ENCODE peak calls at places on chromosomes 16 and 17, in eight cellular contexts. R is prostate gland, J is fibroblast of lung, Z is heart left ventricle, A is sigmoid colon, H is brain microvascular endothelial cell, C is cardiac muscle cell, U is left lung. D is an unnamed sample. For H3K36me3, the result is how much of the 10 kb centered on the place peaks cover.

GRCh38 chr17:60330731-60331130 is 61.2 kb downstream of the USP32 start:
- DNase-seq in R (no peak), J (peak), Z (no peak), A (no peak), H (no peak), C (peak), U (no peak), D (no peak)

GRCh38 chr16:29915590-29916247 is 10.3 kb downstream of the KCTD13 start:
- DNase-seq in R (no peak), J (peak), Z (no peak), A (no peak), H (peak), C (peak), U (no peak), D (no peak)

GRCh38 chr16:89556750-89557149 is 3.7 kb upstream of the RPL13 start:
- DNase-seq in R (no peak), J (peak), Z (no peak), A (no peak), H (no peak), C (no peak), U (no peak), D (no peak)

GRCh38 chr16:17147942-17148341 is 322.8 kb downstream of the XYLT1 start:
- DNase-seq in R (no peak), J (no peak), Z (no peak), A (no peak), H (no peak), C (no peak), U (no peak), D (no peak)

GRCh38 chr17:67359960-67360817 is 6.2 kb downstream of the PSMD12 start:
- DNase-seq in R (no peak), J (peak), Z (no peak), A (no peak), H (no peak), C (peak), U (no peak), D (no peak)

GRCh38 chr17:15247891-15248529 is 17.1 kb downstream of the PMP22 start:
- DNase-seq in R (no peak), J (peak), Z (no peak), A (no peak), H (no peak), C (no peak), U (no peak), D (no peak)

GRCh38 chr17:79618383-79619067 is 7.7 kb upstream of the RBFOX3 start:
- DNase-seq in R (no peak), J (no peak), Z (peak), A (peak), H (no peak), C (no peak), U (peak), D (peak)

GRCh38 chr17:39283896-39284295 is 58.2 kb upstream of the STAC2 start:
- DNase-seq in R (no peak), J (no peak), Z (no peak), A (no peak), H (no peak), C (peak), U (no peak), D (no peak)

GRCh38 chr16:75764154-75764768 is 38.0 kb upstream of the CPHXL start:
- DNase-seq in R (peak), J (peak), Z (peak), A (peak), H (peak), C (peak), U (no peak), D (peak)

GRCh38 chr16:86598607-86599318 is 20.4 kb downstream of the FOXL1 start:
- DNase-seq in R (no peak), J (peak), Z (no peak), A (no peak), H (no peak), C (no peak), U (no peak), D (no peak)

GRCh38 chr17:75096082-75096625 is 8.4 kb downstream of the SLC16A5 start:
- DNase-seq in R (peak), J (peak), Z (peak), A (no peak), H (peak), C (peak), U (peak), D (peak)

GRCh38 chr17:48054238-48055185 is 6.4 kb downstream of the NFE2L1 start:
- DNase-seq in R (peak), J (peak), Z (peak), A (peak), H (no peak), C (peak), U (peak), D (no peak)

GRCh38 chr16:84836234-84836647 is 16.5 kb downstream of the CRISPLD2 start:
- DNase-seq in R (peak), J (peak), Z (peak), A (peak), H (peak), C (peak), U (peak), D (no peak)

GRCh38 chr16:64339052-64339770 is 782.7 kb downstream of the CDH11 start:
- DNase-seq in R (no peak), J (peak), Z (no peak), A (no peak), H (peak), C (peak), U (no peak), D (no peak)

GRCh38 chr17:40937384-40937819 is at the start of gene KRT23:
- DNase-seq in R (peak), J (peak), Z (no peak), A (no peak), H (no peak), C (no peak), U (no peak), D (no peak)

GRCh38 chr17:6090253-6090652 is 20.1 kb downstream of the WSCD1 start:
- DNase-seq in R (no peak), J (no peak), Z (no peak), A (peak), H (no peak), C (no peak), U (no peak), D (no peak)

GRCh38 chr17:77507116-77507885 is 366.5 kb downstream of the SEC14L1 start:
- DNase-seq in R (no peak), J (no peak), Z (peak), A (peak), H (no peak), C (no peak), U (peak), D (no peak)

GRCh38 chr16:67394271-67395104 is 1.2 kb upstream of the TPPP3 start:
- DNase-seq in R (no peak), J (no peak), Z (peak), A (peak), H (no peak), C (no peak), U (peak), D (peak)

GRCh38 chr17:69407759-69408158 is 6.7 kb upstream of the MAP2K6 start:
- DNase-seq in R (no peak), J (no peak), Z (no peak), A (no peak), H (no peak), C (no peak), U (no peak), D (no peak)

GRCh38 chr17:65519471-65519870 is 42.0 kb downstream of the AXIN2 start:
- DNase-seq in R (no peak), J (peak), Z (no peak), A (no peak), H (no peak), C (no peak), U (no peak), D (no peak)

GRCh38 chr17:79646721-79647455 is 36.0 kb upstream of the RBFOX3 start:
- DNase-seq in R (peak), J (no peak), Z (no peak), A (peak), H (no peak), C (no peak), U (no peak), D (no peak)

DNA sequence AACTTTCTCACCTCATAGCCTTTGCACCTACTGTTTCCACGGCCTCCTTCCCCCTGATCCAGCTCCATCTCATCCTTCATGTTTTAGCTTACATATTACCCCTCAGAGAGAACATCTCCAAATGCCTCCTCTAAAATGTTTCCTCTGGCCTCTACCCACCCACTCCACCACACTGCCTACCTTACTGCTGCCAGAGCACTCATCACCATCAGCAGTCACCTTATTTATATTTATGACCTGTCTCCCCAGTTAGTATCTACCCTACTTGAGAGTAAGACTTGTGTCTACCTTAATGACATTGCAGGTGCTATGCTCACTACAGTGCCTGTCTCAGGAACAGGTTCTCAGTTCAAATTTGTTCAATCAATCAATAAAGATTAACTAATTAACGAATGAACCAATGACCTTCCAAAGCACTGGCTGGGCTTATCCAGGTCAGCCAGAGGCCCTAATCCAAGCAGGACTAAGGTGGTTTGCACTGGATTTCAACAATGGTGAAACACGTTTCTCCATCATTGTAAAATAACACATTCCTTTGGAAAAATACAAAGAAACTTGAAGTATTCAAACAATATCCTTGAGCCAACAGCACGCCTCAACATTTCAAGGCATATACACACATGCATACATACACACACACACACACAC is 41.1 kb downstream of the AMFR start:
- DNase-seq in R (no peak), J (no peak), Z (no peak), A (no peak), H (no peak), C (no peak), U (no peak), D (no peak)
- H3K36me3 ChIP-seq in R (under half), J (under half), Z (half or more), A (half or more), H (under half), C (under half), U (under half), D (half or more)

GRCh38 chr17:54891176-54891821 is 9.4 kb upstream of the TOM1L1 start:
- DNase-seq in R (peak), J (peak), Z (no peak), A (no peak), H (peak), C (peak), U (no peak), D (no peak)
- TF ChIP-seq CTCF in R (no peak), J (peak), Z (peak), A (no peak), H (peak), C (peak), U (no peak), D (no peak)

GRCh38 chr17:17153709-17154108 is 52.4 kb downstream of the PLD6 start:
- DNase-seq in R (no peak), J (no peak), Z (no peak), A (no peak), H (no peak), C (no peak), U (peak), D (no peak)
- H3K36me3 ChIP-seq in R (under half), J (under half), Z (half or more), A (half or more), H (half or more), C (half or more), U (under half), D (under half)

DNA sequence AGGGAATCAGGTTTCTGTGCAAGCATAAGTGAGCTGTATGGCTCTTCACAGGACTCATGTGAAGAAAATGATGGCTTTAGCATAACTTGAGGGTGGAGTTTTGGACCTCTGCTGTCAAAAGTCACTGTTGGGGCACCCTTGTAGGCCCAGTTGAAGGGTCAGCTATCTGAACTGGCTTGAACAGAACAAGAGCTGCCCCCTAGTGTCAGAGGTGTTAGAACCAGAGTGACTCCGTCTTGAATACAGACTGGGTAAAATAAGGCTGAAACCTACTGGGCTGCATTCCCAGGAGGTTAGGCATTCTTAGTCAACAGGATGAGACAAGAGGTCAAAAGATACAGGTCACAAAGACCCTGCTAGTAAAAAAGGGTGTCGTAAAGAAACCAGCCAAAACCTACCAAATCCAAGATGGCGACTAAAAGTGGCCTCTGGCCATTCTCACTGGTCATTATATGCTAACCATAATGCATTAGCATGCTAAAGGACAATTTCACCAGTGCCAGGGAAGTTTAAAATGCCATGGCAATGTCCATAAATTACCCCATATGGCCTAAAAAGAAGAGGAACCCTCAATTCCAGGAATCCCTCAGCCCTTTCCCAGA is 484.0 kb upstream of the ERCC4 start:
- DNase-seq in R (no peak), J (no peak), Z (no peak), A (no peak), H (no peak), C (no peak), U (no peak), D (no peak)
- TF ChIP-seq CTCF in R (no peak), J (no peak), Z (no peak), A (no peak), H (no peak), C (no peak), U (no peak), D (no peak)

GRCh38 chr17:1588781-1589585 is 26.4 kb upstream of the PITPNA start:
- DNase-seq in R (no peak), J (no peak), Z (no peak), A (no peak), H (no peak), C (peak), U (peak), D (no peak)
- H3K36me3 ChIP-seq in R (under half), J (under half), Z (under half), A (under half), H (under half), C (under half), U (under half), D (under half)

GRCh38 chr16:71781741-71782140 is 26.9 kb downstream of the AP1G1 start:
- DNase-seq in R (no peak), J (peak), Z (no peak), A (no peak), H (peak), C (no peak), U (no peak), D (no peak)
- TF ChIP-seq CTCF in R (no peak), J (no peak), Z (no peak), A (no peak), H (no peak), C (no peak), U (no peak), D (no peak)

GRCh38 chr16:11717811-11718210 is 24.8 kb downstream of the TXNDC11 start:
- DNase-seq in R (no peak), J (no peak), Z (no peak), A (no peak), H (no peak), C (no peak), U (no peak), D (no peak)

GRCh38 chr16:11716330-11716729 is 26.3 kb downstream of the TXNDC11 start:
- DNase-seq in R (no peak), J (no peak), Z (no peak), A (no peak), H (no peak), C (no peak), U (no peak), D (no peak)

GRCh38 chr16:11711662-11712061 is 31.0 kb downstream of the TXNDC11 start:
- DNase-seq in R (no peak), J (no peak), Z (no peak), A (no peak), H (no peak), C (no peak), U (no peak), D (no peak)

GRCh38 chr16:11712122-11712521 is 30.5 kb downstream of the TXNDC11 start:
- DNase-seq in R (no peak), J (no peak), Z (no peak), A (no peak), H (no peak), C (no peak), U (no peak), D (no peak)

GRCh38 chr16:11715246-11715947 is 27.3 kb downstream of the TXNDC11 start:
- DNase-seq in R (no peak), J (no peak), Z (no peak), A (no peak), H (no peak), C (no peak), U (no peak), D (no peak)
- H3K36me3 ChIP-seq in R (under half), J (under half), Z (half or more), A (under half), H (under half), C (under half), U (under half), D (under half)

DNA sequence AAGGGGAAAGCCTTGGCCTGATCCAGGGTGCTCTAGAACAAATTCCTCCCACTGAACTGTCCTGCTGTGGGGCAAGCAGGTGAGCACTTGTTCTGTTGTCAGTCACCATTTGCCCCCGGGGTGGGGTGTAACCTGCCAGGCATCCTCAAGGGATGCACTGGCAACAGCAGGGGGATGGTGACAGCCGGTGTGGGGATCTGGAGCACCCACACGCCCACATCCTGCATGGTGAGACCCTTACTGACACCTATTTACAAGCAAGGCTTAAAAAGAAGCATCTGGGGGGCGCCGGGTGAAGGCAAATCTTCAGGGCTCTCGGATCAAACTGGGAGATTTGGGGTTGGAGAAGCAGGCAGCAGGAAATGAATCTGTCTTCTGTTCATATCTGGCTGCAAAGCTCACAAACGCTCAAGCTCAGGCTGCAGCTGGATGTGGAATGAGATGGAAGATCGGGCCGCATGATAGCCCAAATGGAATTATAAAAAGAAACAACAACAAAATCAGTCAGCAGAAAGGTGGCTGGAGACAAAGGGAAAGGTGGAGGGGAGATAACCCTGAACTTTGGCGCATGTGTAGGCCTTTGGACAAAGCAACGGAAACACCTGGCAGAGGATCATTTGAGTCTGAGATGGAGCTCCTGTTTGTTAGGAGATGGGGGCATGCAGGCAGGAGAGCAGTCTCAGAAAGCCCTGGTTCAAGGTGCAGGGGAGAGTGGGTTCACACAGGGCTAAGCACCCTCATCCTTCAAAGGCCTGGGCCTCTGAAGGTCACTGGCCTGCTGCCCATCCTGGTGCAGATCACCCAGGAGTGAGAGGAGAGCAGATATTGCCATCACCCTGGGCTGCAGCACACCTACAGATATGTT is 20.9 kb upstream of the NUP93 start:
- DNase-seq in R (no peak), J (no peak), Z (no peak), A (no peak), H (no peak), C (no peak), U (no peak), D (peak)
- TF ChIP-seq CTCF in R (no peak), J (no peak), Z (no peak), A (no peak), H (no peak), C (no peak), U (no peak), D (no peak)

GRCh38 chr17:3815925-3816324 is 14.9 kb upstream of the ITGAE start:
- DNase-seq in R (no peak), J (no peak), Z (no peak), A (no peak), H (no peak), C (no peak), U (no peak), D (no peak)
- H3K36me3 ChIP-seq in R (under half), J (under half), Z (half or more), A (half or more), H (half or more), C (half or more), U (under half), D (half or more)

GRCh38 chr16:82793550-82794244 is 166.9 kb downstream of the CDH13 start:
- DNase-seq in R (no peak), J (no peak), Z (no peak), A (peak), H (no peak), C (no peak), U (no peak), D (no peak)

GRCh38 chr16:82792704-82793103 is 165.9 kb downstream of the CDH13 start:
- DNase-seq in R (no peak), J (no peak), Z (no peak), A (no peak), H (no peak), C (no peak), U (no peak), D (no peak)

GRCh38 chr16:82801361-82801760 is 174.6 kb downstream of the CDH13 start:
- DNase-seq in R (no peak), J (peak), Z (no peak), A (no peak), H (peak), C (no peak), U (no peak), D (no peak)

DNA sequence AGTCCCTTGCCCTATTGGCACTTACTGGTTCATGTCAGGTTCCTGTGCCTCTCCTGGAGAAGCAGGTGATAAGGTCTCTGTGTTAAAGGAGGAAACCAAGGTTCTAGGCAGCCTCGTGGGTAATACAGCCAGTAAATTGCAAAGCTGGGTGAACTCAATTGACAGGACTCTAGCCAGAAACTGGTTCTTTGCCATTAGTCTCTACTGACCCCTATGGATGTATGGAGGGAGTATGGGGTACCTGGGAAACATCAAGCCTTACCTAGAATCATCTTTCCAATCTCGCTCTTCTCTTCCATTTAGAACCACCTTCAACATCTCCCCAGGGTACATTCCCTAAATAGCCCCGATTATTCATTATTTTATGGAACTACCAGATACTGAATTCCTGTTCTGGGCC is 169.3 kb downstream of the CDH13 start:
- DNase-seq in R (no peak), J (no peak), Z (no peak), A (no peak), H (no peak), C (no peak), U (no peak), D (no peak)
- TF ChIP-seq CTCF in R (no peak), J (no peak), Z (no peak), A (no peak), H (no peak), C (peak), U (no peak), D (no peak)